ENCODE peak calls at places on chromosome 15, in ten cellular contexts. One of them, this sample, is unnamed.
A peak's percentile ranks its signal among the peaks of the same experiment; 100 is the strongest.

GRCh38 chr15:65211157-65211982 is at the start of gene CILP:
- DNase-seq in EL: no peak
- DNase-seq in stimulated activated CD8-positive, alpha-beta memory T cell treated with anti-CD3 and anti-CD28 coated beads, Interleukin-15, amount 100 ng/mL, for 1 hour: no peak
- DNase-seq in pancreas: no peak
- DNase-seq in COR-L47: peak; percentile 47
- DNase-seq in endodermal cell: no peak
- DNase-seq in stimulated activated CD4-positive, alpha-beta T cell treated with anti-CD3 and anti-CD28 coated beads, Interleukin-15, amount 100 ng/mL, for 1 hour: no peak
- DNase-seq in NAMALWA: no peak
- DNase-seq in posterior cingulate gyrus: no peak
- DNase-seq in fibroblast of pulmonary artery: peak; percentile 25
- DNase-seq in this sample: no peak

GRCh38 chr15:92268900-92269299 is 124.8 kb upstream of the ST8SIA2 start:
- DNase-seq in EL: no peak
- DNase-seq in stimulated activated CD8-positive, alpha-beta memory T cell treated with anti-CD3 and anti-CD28 coated beads, Interleukin-15, amount 100 ng/mL, for 1 hour: no peak
- DNase-seq in pancreas: no peak
- DNase-seq in COR-L47: no peak
- DNase-seq in endodermal cell: peak; percentile 82
- DNase-seq in stimulated activated CD4-positive, alpha-beta T cell treated with anti-CD3 and anti-CD28 coated beads, Interleukin-15, amount 100 ng/mL, for 1 hour: no peak
- DNase-seq in NAMALWA: no peak
- DNase-seq in posterior cingulate gyrus: no peak
- DNase-seq in fibroblast of pulmonary artery: no peak
- DNase-seq in this sample: no peak

GRCh38 chr15:101175396-101175795 is 76.5 kb downstream of the CHSY1 start:
- DNase-seq in EL: no peak
- DNase-seq in stimulated activated CD8-positive, alpha-beta memory T cell treated with anti-CD3 and anti-CD28 coated beads, Interleukin-15, amount 100 ng/mL, for 1 hour: no peak
- DNase-seq in pancreas: no peak
- DNase-seq in COR-L47: no peak
- DNase-seq in endodermal cell: no peak
- DNase-seq in stimulated activated CD4-positive, alpha-beta T cell treated with anti-CD3 and anti-CD28 coated beads, Interleukin-15, amount 100 ng/mL, for 1 hour: no peak
- DNase-seq in NAMALWA: no peak
- DNase-seq in posterior cingulate gyrus: no peak
- DNase-seq in fibroblast of pulmonary artery: no peak
- DNase-seq in this sample: no peak

GRCh38 chr15:83340087-83340486 is 55.6 kb upstream of the BNC1 start:
- DNase-seq in EL: no peak
- DNase-seq in stimulated activated CD8-positive, alpha-beta memory T cell treated with anti-CD3 and anti-CD28 coated beads, Interleukin-15, amount 100 ng/mL, for 1 hour: no peak
- DNase-seq in pancreas: no peak
- DNase-seq in COR-L47: no peak
- DNase-seq in endodermal cell: no peak
- DNase-seq in stimulated activated CD4-positive, alpha-beta T cell treated with anti-CD3 and anti-CD28 coated beads, Interleukin-15, amount 100 ng/mL, for 1 hour: no peak
- DNase-seq in NAMALWA: no peak
- DNase-seq in posterior cingulate gyrus: no peak
- DNase-seq in fibroblast of pulmonary artery: no peak
- DNase-seq in this sample: no peak

GRCh38 chr15:39454189-39454986 is 126.5 kb upstream of the THBS1 start:
- DNase-seq in EL: no peak
- DNase-seq in stimulated activated CD8-positive, alpha-beta memory T cell treated with anti-CD3 and anti-CD28 coated beads, Interleukin-15, amount 100 ng/mL, for 1 hour: no peak
- DNase-seq in pancreas: no peak
- DNase-seq in COR-L47: no peak
- DNase-seq in endodermal cell: no peak
- DNase-seq in stimulated activated CD4-positive, alpha-beta T cell treated with anti-CD3 and anti-CD28 coated beads, Interleukin-15, amount 100 ng/mL, for 1 hour: no peak
- DNase-seq in NAMALWA: no peak
- DNase-seq in posterior cingulate gyrus: no peak
- DNase-seq in fibroblast of pulmonary artery: peak; percentile 98
- DNase-seq in this sample: no peak

GRCh38 chr15:100109486-100110035 is 232.2 kb downstream of the ADAMTS17 start:
- DNase-seq in EL: no peak
- DNase-seq in stimulated activated CD8-positive, alpha-beta memory T cell treated with anti-CD3 and anti-CD28 coated beads, Interleukin-15, amount 100 ng/mL, for 1 hour: no peak
- DNase-seq in pancreas: no peak
- DNase-seq in COR-L47: no peak
- DNase-seq in endodermal cell: no peak
- DNase-seq in stimulated activated CD4-positive, alpha-beta T cell treated with anti-CD3 and anti-CD28 coated beads, Interleukin-15, amount 100 ng/mL, for 1 hour: no peak
- DNase-seq in NAMALWA: no peak
- DNase-seq in posterior cingulate gyrus: no peak
- DNase-seq in fibroblast of pulmonary artery: no peak
- DNase-seq in this sample: no peak

GRCh38 chr15:65006876-65007275 is 17.2 kb upstream of the SPG21 start:
- DNase-seq in EL: no peak
- DNase-seq in stimulated activated CD8-positive, alpha-beta memory T cell treated with anti-CD3 and anti-CD28 coated beads, Interleukin-15, amount 100 ng/mL, for 1 hour: no peak
- DNase-seq in pancreas: no peak
- DNase-seq in COR-L47: no peak
- DNase-seq in endodermal cell: peak; percentile 68
- DNase-seq in stimulated activated CD4-positive, alpha-beta T cell treated with anti-CD3 and anti-CD28 coated beads, Interleukin-15, amount 100 ng/mL, for 1 hour: no peak
- DNase-seq in NAMALWA: no peak
- DNase-seq in posterior cingulate gyrus: no peak
- DNase-seq in fibroblast of pulmonary artery: no peak
- DNase-seq in this sample: no peak

GRCh38 chr15:66404122-66404521 is 17.4 kb downstream of the MAP2K1 start:
- DNase-seq in EL: no peak
- DNase-seq in stimulated activated CD8-positive, alpha-beta memory T cell treated with anti-CD3 and anti-CD28 coated beads, Interleukin-15, amount 100 ng/mL, for 1 hour: no peak
- DNase-seq in pancreas: no peak
- DNase-seq in COR-L47: no peak
- DNase-seq in endodermal cell: peak; percentile 47
- DNase-seq in stimulated activated CD4-positive, alpha-beta T cell treated with anti-CD3 and anti-CD28 coated beads, Interleukin-15, amount 100 ng/mL, for 1 hour: no peak
- DNase-seq in NAMALWA: no peak
- DNase-seq in posterior cingulate gyrus: no peak
- DNase-seq in fibroblast of pulmonary artery: no peak
- DNase-seq in this sample: no peak

GRCh38 chr15:65374831-65375401 is 2.9 kb downstream of the IGDCC3 start:
- DNase-seq in EL: peak; percentile 63
- DNase-seq in stimulated activated CD8-positive, alpha-beta memory T cell treated with anti-CD3 and anti-CD28 coated beads, Interleukin-15, amount 100 ng/mL, for 1 hour: no peak
- DNase-seq in pancreas: no peak
- DNase-seq in COR-L47: no peak
- DNase-seq in endodermal cell: peak; percentile 55
- DNase-seq in stimulated activated CD4-positive, alpha-beta T cell treated with anti-CD3 and anti-CD28 coated beads, Interleukin-15, amount 100 ng/mL, for 1 hour: no peak
- DNase-seq in NAMALWA: no peak
- DNase-seq in posterior cingulate gyrus: no peak
- DNase-seq in fibroblast of pulmonary artery: no peak
- DNase-seq in this sample: no peak

GRCh38 chr15:44157679-44158078 is 37.4 kb downstream of the FRMD5 start:
- DNase-seq in EL: peak; percentile 94
- DNase-seq in stimulated activated CD8-positive, alpha-beta memory T cell treated with anti-CD3 and anti-CD28 coated beads, Interleukin-15, amount 100 ng/mL, for 1 hour: no peak
- DNase-seq in pancreas: no peak
- DNase-seq in COR-L47: no peak
- DNase-seq in endodermal cell: no peak
- DNase-seq in stimulated activated CD4-positive, alpha-beta T cell treated with anti-CD3 and anti-CD28 coated beads, Interleukin-15, amount 100 ng/mL, for 1 hour: no peak
- DNase-seq in NAMALWA: no peak
- DNase-seq in posterior cingulate gyrus: no peak
- DNase-seq in fibroblast of pulmonary artery: peak; percentile 90
- DNase-seq in this sample: peak; percentile 94

GRCh38 chr15:96442076-96442475 is 111.6 kb downstream of the NR2F2 start:
- DNase-seq in EL: no peak
- DNase-seq in stimulated activated CD8-positive, alpha-beta memory T cell treated with anti-CD3 and anti-CD28 coated beads, Interleukin-15, amount 100 ng/mL, for 1 hour: no peak
- DNase-seq in pancreas: peak; percentile 42
- DNase-seq in COR-L47: no peak
- DNase-seq in endodermal cell: no peak
- DNase-seq in stimulated activated CD4-positive, alpha-beta T cell treated with anti-CD3 and anti-CD28 coated beads, Interleukin-15, amount 100 ng/mL, for 1 hour: no peak
- DNase-seq in NAMALWA: no peak
- DNase-seq in posterior cingulate gyrus: no peak
- DNase-seq in fibroblast of pulmonary artery: no peak
- DNase-seq in this sample: no peak

GRCh38 chr15:31215490-31216209 is 111.0 kb upstream of the KLF13 start:
- DNase-seq in EL: peak; percentile 57
- DNase-seq in stimulated activated CD8-positive, alpha-beta memory T cell treated with anti-CD3 and anti-CD28 coated beads, Interleukin-15, amount 100 ng/mL, for 1 hour: peak; percentile 71
- DNase-seq in pancreas: peak; percentile 94
- DNase-seq in COR-L47: peak; percentile 79
- DNase-seq in endodermal cell: peak; percentile 93
- DNase-seq in stimulated activated CD4-positive, alpha-beta T cell treated with anti-CD3 and anti-CD28 coated beads, Interleukin-15, amount 100 ng/mL, for 1 hour: peak; percentile 81
- DNase-seq in NAMALWA: peak; percentile 81
- DNase-seq in posterior cingulate gyrus: peak; percentile 71
- DNase-seq in fibroblast of pulmonary artery: peak; percentile 58
- DNase-seq in this sample: peak; percentile 34

GRCh38 chr15:85592148-85592547 is 202.6 kb downstream of the KLHL25 start:
- DNase-seq in EL: peak; percentile 93
- DNase-seq in stimulated activated CD8-positive, alpha-beta memory T cell treated with anti-CD3 and anti-CD28 coated beads, Interleukin-15, amount 100 ng/mL, for 1 hour: no peak
- DNase-seq in pancreas: no peak
- DNase-seq in COR-L47: no peak
- DNase-seq in endodermal cell: no peak
- DNase-seq in stimulated activated CD4-positive, alpha-beta T cell treated with anti-CD3 and anti-CD28 coated beads, Interleukin-15, amount 100 ng/mL, for 1 hour: no peak
- DNase-seq in NAMALWA: no peak
- DNase-seq in posterior cingulate gyrus: no peak
- DNase-seq in fibroblast of pulmonary artery: peak; percentile 90
- DNase-seq in this sample: peak; percentile 93

GRCh38 chr15:95558131-95558530 is 772.4 kb upstream of the NR2F2 start:
- DNase-seq in EL: peak; percentile 17
- DNase-seq in stimulated activated CD8-positive, alpha-beta memory T cell treated with anti-CD3 and anti-CD28 coated beads, Interleukin-15, amount 100 ng/mL, for 1 hour: no peak
- DNase-seq in pancreas: no peak
- DNase-seq in COR-L47: no peak
- DNase-seq in endodermal cell: no peak
- DNase-seq in stimulated activated CD4-positive, alpha-beta T cell treated with anti-CD3 and anti-CD28 coated beads, Interleukin-15, amount 100 ng/mL, for 1 hour: no peak
- DNase-seq in NAMALWA: no peak
- DNase-seq in posterior cingulate gyrus: no peak
- DNase-seq in fibroblast of pulmonary artery: peak; percentile 38
- DNase-seq in this sample: peak; percentile 70

GRCh38 chr15:41233367-41233771 is 2.3 kb downstream of the CHP1 start:
- DNase-seq in EL: peak; percentile 72
- DNase-seq in stimulated activated CD8-positive, alpha-beta memory T cell treated with anti-CD3 and anti-CD28 coated beads, Interleukin-15, amount 100 ng/mL, for 1 hour: no peak
- DNase-seq in pancreas: no peak
- DNase-seq in COR-L47: no peak
- DNase-seq in endodermal cell: no peak
- DNase-seq in stimulated activated CD4-positive, alpha-beta T cell treated with anti-CD3 and anti-CD28 coated beads, Interleukin-15, amount 100 ng/mL, for 1 hour: no peak
- DNase-seq in NAMALWA: no peak
- DNase-seq in posterior cingulate gyrus: peak; percentile 7
- DNase-seq in fibroblast of pulmonary artery: peak; percentile 80
- DNase-seq in this sample: peak; percentile 45

GRCh38 chr15:77219846-77220245 is 148.9 kb upstream of the TSPAN3 start:
- DNase-seq in EL: no peak
- DNase-seq in stimulated activated CD8-positive, alpha-beta memory T cell treated with anti-CD3 and anti-CD28 coated beads, Interleukin-15, amount 100 ng/mL, for 1 hour: no peak
- DNase-seq in pancreas: no peak
- DNase-seq in COR-L47: no peak
- DNase-seq in endodermal cell: no peak
- DNase-seq in stimulated activated CD4-positive, alpha-beta T cell treated with anti-CD3 and anti-CD28 coated beads, Interleukin-15, amount 100 ng/mL, for 1 hour: no peak
- DNase-seq in NAMALWA: no peak
- DNase-seq in posterior cingulate gyrus: no peak
- DNase-seq in fibroblast of pulmonary artery: no peak
- DNase-seq in this sample: no peak

GRCh38 chr15:65603559-65603958 is 7.4 kb downstream of the INTS14 start:
- DNase-seq in EL: no peak
- DNase-seq in stimulated activated CD8-positive, alpha-beta memory T cell treated with anti-CD3 and anti-CD28 coated beads, Interleukin-15, amount 100 ng/mL, for 1 hour: no peak
- DNase-seq in pancreas: no peak
- DNase-seq in COR-L47: no peak
- DNase-seq in endodermal cell: no peak
- DNase-seq in stimulated activated CD4-positive, alpha-beta T cell treated with anti-CD3 and anti-CD28 coated beads, Interleukin-15, amount 100 ng/mL, for 1 hour: no peak
- DNase-seq in NAMALWA: no peak
- DNase-seq in posterior cingulate gyrus: no peak
- DNase-seq in fibroblast of pulmonary artery: no peak
- DNase-seq in this sample: no peak

This sample was measured in endothelial cell of umbilical vein.